ENCODE peak calls at places on chromosomes 6 and 20, in five cellular contexts. V is HS-27A; E is GM12865; M is stimulated activated CD4-positive, alpha-beta T cell treated with anti-CD3 and anti-CD28 coated beads, Interleukin-1b, Interleukin-23, amount 100 ng/mL, for 1 hour; G is Peyer's patch. F is an unnamed sample.
A peak's percentile ranks its signal among the peaks of the same experiment; 100 is the strongest.

GRCh38 chr6:132797975-132798819 is at the start of gene SLC18B1:
- DNase-seq in V (no peak), E (peak; percentile 55), M (no peak), G (peak; percentile 68), F (peak; percentile 86)

GRCh38 chr6:158575550-158575949 is 15.7 kb downstream of the TMEM181 start:
- DNase-seq in V (no peak), E (no peak), M (no peak), G (no peak), F (no peak)

GRCh38 chr20:17761612-17762011 is 61.8 kb downstream of the BANF2 start:
- DNase-seq in V (no peak), E (no peak), M (no peak), G (no peak), F (no peak)

GRCh38 chr20:19956976-19957375 is 60.2 kb upstream of the NAA20 start:
- DNase-seq in V (no peak), E (no peak), M (no peak), G (no peak), F (no peak)

GRCh38 chr20:22063753-22064152 is 358.3 kb downstream of the PAX1 start:
- DNase-seq in V (no peak), E (no peak), M (no peak), G (no peak), F (no peak)

GRCh38 chr6:113855500-113856010 is 1.6 kb upstream of the MARCKS start:
- DNase-seq in V (no peak), E (peak; percentile 57), M (no peak), G (peak; percentile 31), F (peak; percentile 58)

GRCh38 chr6:44833248-44833647 is 445.7 kb downstream of the CDC5L start:
- DNase-seq in V (no peak), E (peak; percentile 71), M (no peak), G (no peak), F (no peak)

GRCh38 chr6:14693301-14694192 is 552.3 kb upstream of the JARID2 start:
- DNase-seq in V (no peak), E (no peak), M (no peak), G (no peak), F (no peak)

GRCh38 chr20:53739799-53740785 is 146.5 kb upstream of the ZNF217 start:
- DNase-seq in V (no peak), E (peak; percentile 80), M (no peak), G (no peak), F (no peak)

GRCh38 chr20:25318471-25319240 is 70.8 kb downstream of the PYGB start:
- DNase-seq in V (no peak), E (peak; percentile 94), M (no peak), G (no peak), F (no peak)

GRCh38 chr20:48613926-48614325 is 213.9 kb downstream of the PREX1 start:
- DNase-seq in V (no peak), E (no peak), M (no peak), G (no peak), F (peak; percentile 21)

GRCh38 chr20:43765933-43766332 is 39.1 kb upstream of the GTSF1L start:
- DNase-seq in V (no peak), E (no peak), M (no peak), G (no peak), F (no peak)

GRCh38 chr6:137044366-137045220 is at the start of gene IL20RA:
- DNase-seq in V (no peak), E (peak; percentile 10), M (no peak), G (no peak), F (peak; percentile 80)